ENCODE peak calls at places on chromosomes 11 and 22, in four cellular contexts. P, Q, L and K are unnamed samples. For H3K9me3 and H3K27me3, the result is how much of the 10 kb centered on the place peaks cover.

GRCh38 chr11:118607401-118608267 is at the start of gene PHLDB1:
- DNase-seq in P (peak), L (peak), Q (peak), K (no peak)

GRCh38 chr11:26820739-26821138 is 98.9 kb upstream of the SLC5A12 start:
- DNase-seq in Q (no peak), P (no peak), L (peak), K (no peak)

GRCh38 chr11:75463106-75463774 is 30.2 kb upstream of the KLHL35 start:
- DNase-seq in P (no peak), L (no peak), Q (no peak), K (no peak)

GRCh38 chr11:108973402-108974119 is 308.7 kb downstream of the DDX10 start:
- DNase-seq in L (peak), P (no peak), Q (no peak), K (no peak)

GRCh38 chr11:3859373-3859881 is 4.0 kb downstream of the STIM1 start:
- DNase-seq in P (peak), Q (peak), L (no peak), K (peak)

GRCh38 chr22:27752771-27753170 is 48.8 kb downstream of the MN1 start:
- DNase-seq in Q (no peak), P (peak), L (peak), K (no peak)

GRCh38 chr11:64298966-64299846 is 952 bp upstream of the CATSPERZ start:
- DNase-seq in L (peak), Q (peak), P (peak), K (peak)

GRCh38 chr22:44196241-44196640 is 15.5 kb downstream of the PARVG start:
- DNase-seq in L (no peak), P (no peak), Q (no peak), K (no peak)

GRCh38 chr11:120875986-120876385 is 147.9 kb upstream of the TBCEL start:
- DNase-seq in Q (no peak), L (no peak), P (no peak), K (no peak)

GRCh38 chr22:43331064-43331435 is 12.1 kb downstream of the SCUBE1 start:
- DNase-seq in P (no peak), L (no peak), Q (no peak), K (no peak)

GRCh38 chr11:6229911-6230310 is 4.5 kb downstream of the FHIP1B start:
- DNase-seq in L (no peak), P (no peak), Q (peak), K (no peak)

GRCh38 chr11:65119670-65119995 is 2.1 kb upstream of the ZNHIT2 start:
- DNase-seq in Q (no peak), L (no peak), P (no peak), K (no peak)

GRCh38 chr22:20380486-20380885 is 13.5 kb upstream of the ZNF74 start:
- DNase-seq in L (no peak), P (no peak), Q (no peak), K (no peak)

GRCh38 chr11:15412054-15412453 is 297.3 kb downstream of the INSC start:
- DNase-seq in P (no peak), Q (no peak), L (no peak), K (no peak)

GRCh38 chr22:41563051-41563711 is 2.4 kb downstream of the CSDC2 start:
- DNase-seq in Q (no peak), P (no peak), L (peak), K (no peak)

GRCh38 chr11:11022126-11022730 is 164.4 kb upstream of the ZBED5 start:
- DNase-seq in P (no peak), Q (no peak), L (peak), K (no peak)

GRCh38 chr11:62961017-62961416 is 23.8 kb downstream of the SLC22A6 start:
- DNase-seq in Q (no peak), P (no peak), L (no peak), K (no peak)

GRCh38 chr11:62959077-62959980 is 25.4 kb downstream of the SLC22A6 start:
- DNase-seq in L (no peak), Q (no peak), P (no peak), K (no peak)

GRCh38 chr11:62954478-62954877 is 30.3 kb downstream of the SLC22A6 start:
- DNase-seq in Q (no peak), P (no peak), L (no peak), K (no peak)

GRCh38 chr11:62957147-62957546 is 27.6 kb downstream of the SLC22A6 start:
- DNase-seq in P (no peak), Q (no peak), L (no peak), K (no peak)

GRCh38 chr11:62958547-62959071 is 26.2 kb downstream of the SLC22A6 start:
- DNase-seq in Q (no peak), P (no peak), L (no peak), K (no peak)
- H3K4me3 ChIP-seq in Q (no peak), P (no peak), L (no peak), K (no peak)

DNA sequence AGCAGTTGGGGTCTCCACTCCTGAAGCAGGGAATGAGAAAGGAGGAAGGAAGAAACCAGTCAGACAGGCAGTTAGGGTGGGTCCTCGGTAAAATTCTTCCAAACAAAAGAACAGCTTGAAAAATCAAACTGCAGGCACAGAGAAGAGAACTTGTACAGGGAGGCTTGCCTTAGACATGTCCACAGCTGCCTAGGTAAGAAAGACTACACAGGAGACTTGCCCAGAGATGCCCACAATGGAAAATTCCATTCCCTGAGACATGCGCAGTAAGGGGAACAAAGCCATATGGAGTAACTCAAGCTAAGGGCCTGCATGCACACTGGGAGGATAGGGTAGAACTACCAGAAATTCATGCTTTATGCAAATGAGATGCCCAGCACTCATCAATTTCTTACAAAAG is 9.8 kb downstream of the KCNJ11 start:
- DNase-seq in P (no peak), L (no peak), Q (no peak), K (no peak)
- H3K9me3 ChIP-seq in P (under half), L (under half), Q (under half), K (under half)

GRCh38 chr11:71211631-71212030 is 40.7 kb downstream of the SHANK2 start:
- DNase-seq in Q (no peak), L (no peak), P (no peak), K (no peak)
- H3K27me3 ChIP-seq in Q (under half), L (under half), P (under half), K (under half)

DNA sequence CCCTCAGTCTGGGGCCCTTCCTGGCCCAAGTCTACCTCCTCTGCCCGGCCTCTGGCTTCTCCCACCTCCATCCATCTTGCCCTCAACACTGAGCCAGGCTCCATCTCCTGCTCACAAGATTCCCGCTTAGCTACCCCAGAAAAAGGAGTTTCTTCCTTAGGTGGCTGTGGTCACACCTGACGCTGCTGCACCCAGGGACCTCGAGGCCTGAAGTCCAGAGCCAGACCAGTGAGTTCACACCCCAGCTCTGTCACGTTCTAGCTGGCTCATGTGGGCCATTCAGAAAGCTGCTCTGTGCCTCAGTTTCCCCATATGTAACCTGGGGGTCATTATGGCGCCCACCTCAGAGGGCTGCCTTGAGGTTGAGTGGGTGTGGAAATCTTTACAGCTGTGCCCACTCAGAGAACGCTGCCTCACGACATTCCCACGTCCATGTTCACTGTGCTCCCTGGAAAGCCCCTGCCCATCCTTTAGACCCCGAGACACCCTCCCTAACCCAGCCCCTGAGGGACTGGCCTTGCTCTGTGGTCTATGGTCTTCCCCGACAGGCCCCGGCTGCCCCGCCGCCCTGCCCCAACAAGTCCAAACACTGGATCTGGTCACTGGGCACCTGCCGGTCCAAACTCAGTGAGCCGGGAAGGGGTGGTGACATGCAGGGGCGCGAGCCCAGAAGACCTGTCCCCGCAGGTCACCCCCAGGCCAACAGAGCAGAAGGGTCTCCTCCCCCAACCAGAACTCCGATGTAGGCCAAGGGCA is 9.8 kb downstream of the PLXNB2 start:
- DNase-seq in P (no peak), Q (no peak), L (no peak), K (no peak)
- H3K4me3 ChIP-seq in P (no peak), Q (peak), L (no peak), K (no peak)

DNA sequence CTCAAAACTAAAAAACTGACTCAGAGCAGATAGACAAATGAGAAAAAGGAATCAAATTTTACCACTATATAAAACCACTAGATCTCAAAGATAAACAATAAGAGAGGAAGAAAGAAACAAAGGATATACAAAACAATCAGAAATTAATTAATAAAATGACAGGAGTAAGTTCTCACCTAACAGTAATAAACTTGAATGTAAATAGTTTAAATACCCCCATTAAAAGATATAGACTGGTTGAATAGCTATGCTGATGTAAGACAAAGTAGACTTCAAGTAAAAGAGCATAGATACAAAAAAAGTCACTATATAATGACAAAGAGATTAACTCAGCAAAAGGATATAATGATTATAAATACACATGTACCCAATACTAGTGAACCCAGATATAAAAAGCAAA is 72.3 kb upstream of the GNAZ start:
- DNase-seq in L (no peak), P (no peak), Q (no peak), K (no peak)
- H3K9me3 ChIP-seq in L (under half), P (under half), Q (under half), K (under half)

GRCh38 chr11:131372243-131372930 is 2.0 kb downstream of the NTM start:
- DNase-seq in P (no peak), Q (no peak), L (no peak), K (no peak)
- H3K27me3 ChIP-seq in P (under half), Q (under half), L (half or more), K (under half)